ENCODE peak calls at places on chromosomes 11 and 22, in four cellular contexts. M is heart left ventricle, T is thoracic aorta, D is heart right ventricle. K is an unnamed sample.

GRCh38 chr11:94768602-94769511 is 701 bp downstream of the AMOTL1 start:
- DNase-seq in M (peak), D (peak), T (no peak), K (no peak)

GRCh38 chr11:33753304-33753703 is 17.1 kb upstream of the CD59 start:
- DNase-seq in M (peak), T (no peak), D (peak), K (peak)

GRCh38 chr22:46147471-46148267 is 2.7 kb upstream of the PPARA start:
- DNase-seq in T (no peak), D (peak), M (peak), K (no peak)

GRCh38 chr11:23112987-23113886 is 253.0 kb upstream of the CCDC179 start:
- DNase-seq in M (no peak), D (no peak), T (no peak), K (no peak)

GRCh38 chr11:124759268-124760204 is 2.6 kb downstream of the ESAM start:
- DNase-seq in D (peak), T (no peak), M (peak), K (no peak)

GRCh38 chr11:78905756-78906155 is 331.1 kb upstream of the NARS2 start:
- DNase-seq in D (no peak), T (no peak), M (peak), K (no peak)

GRCh38 chr11:134599180-134599810 is 187.3 kb upstream of the B3GAT1 start:
- DNase-seq in T (no peak), M (no peak), D (no peak), K (no peak)

GRCh38 chr11:28447226-28447625 is 339.0 kb downstream of the METTL15 start:
- DNase-seq in T (no peak), M (no peak), D (no peak), K (no peak)

GRCh38 chr22:28911777-28912669 is 28.7 kb downstream of the ZNRF3 start:
- DNase-seq in D (no peak), T (no peak), M (no peak), K (no peak)

GRCh38 chr11:85307381-85307780 is 319.8 kb downstream of the DLG2 start:
- DNase-seq in M (no peak), D (no peak), T (no peak), K (no peak)

GRCh38 chr11:2647167-2647566 is 52.6 kb downstream of the KCNQ1OT1 start:
- DNase-seq in D (no peak), M (no peak), T (no peak), K (no peak)

GRCh38 chr11:2643746-2644145 is 56.0 kb downstream of the KCNQ1OT1 start:
- DNase-seq in D (no peak), M (no peak), T (no peak), K (no peak)

GRCh38 chr11:2644844-2645778 is 54.7 kb downstream of the KCNQ1OT1 start:
- DNase-seq in T (no peak), M (no peak), D (no peak), K (no peak)

GRCh38 chr11:2647953-2648352 is 51.8 kb downstream of the KCNQ1OT1 start:
- DNase-seq in T (no peak), M (no peak), D (no peak), K (no peak)

GRCh38 chr11:2645779-2646118 is 54.0 kb downstream of the KCNQ1OT1 start:
- DNase-seq in T (no peak), D (no peak), M (no peak), K (no peak)
- TF ChIP-seq CTCF in T (no peak), D (no peak), M (no peak), K (no peak)

DNA sequence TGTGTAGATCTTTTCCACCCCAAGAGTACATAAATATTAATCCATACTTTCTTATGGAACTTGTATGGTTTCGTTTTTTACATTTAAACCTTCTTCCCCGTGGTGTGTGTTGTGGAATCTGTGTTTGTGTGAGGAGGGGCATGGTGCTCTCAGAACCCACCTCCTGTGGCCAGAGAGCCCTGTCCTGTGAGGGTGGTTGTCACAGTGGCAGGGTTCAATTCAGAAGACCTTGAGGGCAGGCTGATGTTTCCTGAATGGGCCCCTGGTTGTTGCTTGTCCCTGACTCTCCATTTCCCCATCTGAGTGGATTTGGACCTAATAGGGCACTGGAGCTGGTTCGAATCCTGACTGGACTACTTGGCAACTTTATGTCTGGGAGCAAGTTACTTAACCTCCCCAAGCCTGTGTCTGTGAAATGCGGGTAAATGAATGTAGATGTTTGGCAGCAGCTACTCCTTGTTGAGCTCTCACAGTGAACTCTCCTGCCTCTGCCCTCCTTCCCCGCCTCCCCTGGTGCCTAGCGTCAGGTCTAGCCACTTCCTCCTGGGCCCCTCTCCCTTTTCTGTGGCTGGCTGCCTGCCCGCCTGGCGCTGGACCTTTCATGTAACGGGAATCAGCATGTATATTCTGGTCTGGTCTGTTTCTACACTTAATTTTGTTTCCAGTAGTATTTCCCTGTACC is 7.3 kb downstream of the NEAT1 start:
- DNase-seq in M (peak), D (peak), T (no peak), K (no peak)
- H3K4me3 ChIP-seq in M (peak), D (peak), T (peak), K (peak)

GRCh38 chr11:123562166-123562565 is 92.3 kb downstream of the SCN3B start:
- DNase-seq in M (peak), D (no peak), T (no peak), K (no peak)

GRCh38 chr11:123562829-123563228 is 91.6 kb downstream of the SCN3B start:
- DNase-seq in M (peak), T (no peak), D (no peak), K (no peak)

GRCh38 chr11:123560001-123560400 is 94.4 kb downstream of the SCN3B start:
- DNase-seq in M (peak), T (no peak), D (peak), K (no peak)

GRCh38 chr11:123559418-123559817 is 95.0 kb downstream of the SCN3B start:
- DNase-seq in T (no peak), M (no peak), D (no peak), K (no peak)

DNA sequence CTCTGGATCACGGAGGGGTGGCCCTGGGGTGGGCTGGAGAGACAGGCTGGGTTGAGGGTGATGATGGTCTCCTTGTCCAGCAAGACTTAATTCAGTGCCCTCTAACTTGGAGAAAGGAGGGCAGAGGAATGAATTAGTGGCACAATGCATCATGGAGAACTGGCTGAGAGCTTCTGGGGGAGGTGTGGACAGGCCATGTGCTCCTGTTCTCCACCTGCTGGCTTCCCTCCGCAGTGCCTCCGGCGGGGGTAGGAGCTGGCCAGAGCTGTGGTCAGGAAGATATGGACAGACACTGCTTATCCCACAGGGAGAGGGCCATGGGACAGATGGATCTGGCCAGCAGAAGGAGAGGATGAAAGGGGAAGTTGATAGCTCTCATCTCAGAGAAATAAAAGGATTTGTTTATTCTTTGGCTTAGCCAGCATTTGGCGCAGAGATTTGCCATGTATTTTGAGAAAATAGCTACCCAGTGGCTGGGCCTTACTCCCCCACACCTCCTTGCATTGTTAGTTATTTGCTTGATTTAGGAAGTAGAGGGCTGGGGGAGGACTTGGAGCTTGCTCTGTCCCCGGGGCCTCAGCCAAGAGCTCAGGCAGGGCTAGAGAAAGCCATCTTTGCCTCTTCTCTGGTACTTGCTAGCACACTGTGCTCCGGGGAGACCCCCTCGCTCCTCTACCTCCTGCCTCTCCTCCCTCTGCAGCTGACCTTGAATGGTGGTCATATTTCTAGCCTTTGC is 93.2 kb downstream of the SCN3B start:
- DNase-seq in T (no peak), M (peak), D (peak), K (no peak)
- TF ChIP-seq CTCF in T (no peak), M (no peak), D (no peak), K (no peak)

GRCh38 chr11:11263238-11264030 is 89.6 kb downstream of the CSNK2A3 start:
- DNase-seq in D (no peak), T (no peak), M (no peak), K (no peak)
- H3K4me3 ChIP-seq in D (no peak), T (no peak), M (no peak), K (no peak)

DNA sequence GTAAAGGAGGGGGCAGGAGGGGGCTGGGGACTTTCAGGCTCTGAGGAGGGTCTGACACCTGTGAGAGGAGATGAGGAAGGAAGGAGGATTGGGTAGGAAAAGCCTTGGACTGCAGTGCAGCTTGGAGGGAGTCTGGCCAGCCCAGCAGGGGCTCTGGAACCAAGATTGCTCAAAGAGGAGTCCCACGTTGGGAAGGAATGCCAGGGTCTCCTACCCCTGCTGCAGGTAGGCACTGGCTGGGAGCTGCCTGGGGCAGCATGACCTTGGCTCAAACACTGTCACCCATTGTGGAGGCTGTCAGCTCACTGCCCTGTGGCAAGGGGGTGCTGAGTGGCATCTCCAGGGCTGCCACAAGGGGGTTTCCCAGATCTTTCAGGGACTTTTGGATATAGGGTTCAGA is 94.5 kb downstream of the RPS6KA4 start:
- DNase-seq in T (no peak), M (no peak), D (no peak), K (no peak)
- TF ChIP-seq CTCF in T (no peak), M (no peak), D (no peak), K (no peak)

GRCh38 chr11:825366-826231 is 2.1 kb upstream of the CRACR2B start:
- DNase-seq in M (no peak), T (no peak), D (no peak), K (no peak)

GRCh38 chr11:826836-827145 is 928 bp upstream of the CRACR2B start:
- DNase-seq in T (no peak), D (no peak), M (peak), K (no peak)

GRCh38 chr11:824942-825341 is 2.8 kb upstream of the CRACR2B start:
- DNase-seq in M (no peak), D (no peak), T (no peak), K (no peak)

GRCh38 chr11:823441-824291 is 4.1 kb upstream of the CRACR2B start:
- DNase-seq in D (no peak), M (no peak), T (no peak), K (no peak)

DNA sequence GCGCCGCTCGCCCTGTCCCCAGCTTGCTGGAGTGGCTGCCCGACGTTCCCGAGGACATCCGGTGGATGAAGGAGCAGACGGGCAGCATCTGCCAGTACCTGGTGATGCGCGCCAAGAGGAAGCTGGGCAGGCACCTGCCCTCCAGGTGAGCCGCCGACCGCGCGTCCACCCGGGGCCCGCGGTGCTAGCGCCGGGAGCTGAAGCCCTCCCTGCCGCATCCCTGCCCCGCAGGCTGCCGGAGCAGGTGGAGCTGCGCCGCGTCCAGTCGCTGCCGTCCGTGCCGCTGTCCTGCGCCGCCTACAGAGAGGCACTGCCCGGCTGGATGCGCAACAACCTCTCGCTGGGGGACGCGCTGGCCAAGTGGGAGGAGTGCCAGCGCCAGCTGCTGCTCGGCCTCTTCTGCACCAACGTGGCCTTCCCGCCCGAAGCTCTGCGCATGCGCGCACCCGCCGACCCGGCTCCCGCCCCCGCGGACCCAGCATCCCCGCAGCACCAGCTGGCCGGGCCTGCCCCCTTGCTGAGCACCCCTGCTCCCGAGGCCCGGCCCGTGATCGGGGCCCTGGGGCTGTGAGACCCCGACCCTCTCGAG is 3.3 kb upstream of the CRACR2B start:
- DNase-seq in M (no peak), D (no peak), T (no peak), K (no peak)
- H3K4me3 ChIP-seq in M (no peak), D (no peak), T (no peak), K (no peak)

DNA sequence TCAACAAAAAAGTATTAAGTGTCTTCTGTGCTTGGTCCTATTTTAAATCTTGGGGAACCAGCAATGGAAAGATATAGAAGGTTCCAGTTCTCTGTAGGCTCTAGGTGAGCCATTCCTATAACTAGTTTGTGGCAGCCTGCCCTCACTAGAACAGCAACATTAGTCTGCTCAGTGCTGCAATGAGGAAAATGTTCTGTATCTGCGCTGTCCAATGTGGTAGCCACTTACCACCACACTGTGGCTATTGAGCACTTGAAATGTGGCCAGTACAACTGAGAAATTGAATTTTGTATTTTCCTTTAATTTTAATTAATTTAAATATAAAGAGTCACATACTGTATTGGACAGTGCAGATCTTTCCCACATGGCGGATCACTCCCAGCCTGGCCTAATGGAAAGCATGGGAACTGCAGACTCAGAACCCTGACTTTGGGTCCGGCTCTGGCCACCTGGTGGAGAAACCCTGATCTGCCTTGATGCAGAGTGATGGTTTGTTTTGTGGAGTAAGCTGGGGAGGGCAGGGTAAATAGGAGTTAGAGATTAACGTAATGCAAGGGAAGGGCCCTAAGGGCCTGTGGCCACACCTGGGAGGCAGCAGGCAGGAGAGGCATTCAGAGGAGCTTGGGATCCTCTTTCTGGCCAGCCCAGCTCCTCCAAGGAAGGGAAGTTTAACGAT is 101.0 kb downstream of the ME3 start:
- DNase-seq in T (no peak), M (no peak), D (no peak), K (no peak)
- TF ChIP-seq CTCF in T (peak), M (peak), D (no peak), K (peak)

K was measured in GM12864.